ENCODE peak calls at places on chromosome 5, in eight cellular contexts. A is mucosa of descending colon, H is MM.1S, W is pancreas, I is left lung, D is AG04450, S is left ventricle myocardium inferior, E is GM23338. X is an unnamed sample.
A peak's percentile ranks its signal among the peaks of the same experiment; 100 is the strongest.

GRCh38 chr5:82620957-82621600 is 342.9 kb upstream of the RPS23 start:
- DNase-seq in E (no peak), A (no peak), S (no peak), D (no peak), W (no peak), H (peak; percentile 83), I (no peak), X (no peak)

GRCh38 chr5:173303878-173304590 is 24.2 kb downstream of the STC2 start:
- DNase-seq in H (no peak), A (no peak), D (no peak), W (no peak), S (no peak), I (no peak), E (peak; percentile 87), X (no peak)

GRCh38 chr5:103474671-103475070 is 87.9 kb downstream of the NUDT12 start:
- DNase-seq in E (no peak), S (no peak), D (no peak), W (no peak), H (no peak), A (no peak), I (no peak), X (no peak)

GRCh38 chr5:147560982-147561381 is 51.1 kb upstream of the DPYSL3 start:
- DNase-seq in D (no peak), E (peak; percentile 71), S (no peak), H (no peak), I (no peak), W (no peak), A (no peak), X (peak; percentile 11)

GRCh38 chr5:168865973-168866372 is 286.8 kb upstream of the PANK3 start:
- DNase-seq in H (no peak), W (no peak), E (peak; percentile 60), D (no peak), A (no peak), I (no peak), S (no peak), X (no peak)

GRCh38 chr5:91632871-91633270 is 249.8 kb upstream of the ARRDC3 start:
- DNase-seq in W (no peak), S (no peak), I (no peak), E (no peak), D (no peak), H (peak; percentile 22), A (no peak), X (no peak)

GRCh38 chr5:43428034-43428712 is 16.0 kb upstream of the CCL28 start:
- DNase-seq in E (no peak), S (no peak), W (no peak), I (no peak), H (no peak), D (no peak), A (no peak), X (peak; percentile 95)

GRCh38 chr5:81631124-81631523 is 119.8 kb downstream of the SSBP2 start:
- DNase-seq in W (no peak), I (no peak), A (no peak), D (no peak), S (no peak), E (no peak), H (peak; percentile 89), X (no peak)

GRCh38 chr5:32339198-32339597 is 26.5 kb upstream of the MTMR12 start:
- DNase-seq in D (no peak), A (no peak), S (no peak), E (peak; percentile 82), I (no peak), H (no peak), W (no peak), X (no peak)

GRCh38 chr5:60010328-60010727 is 116.8 kb upstream of the PDE4D start:
- DNase-seq in A (no peak), W (no peak), S (no peak), E (peak; percentile 39), D (no peak), H (no peak), I (no peak), X (no peak)
- TF ChIP-seq CTCF in A (no peak), W (no peak), S (no peak), E (no peak), D (no peak), H (peak; percentile 25), I (no peak), X (no peak)

GRCh38 chr5:178588769-178589168 is 1.4 kb downstream of the COL23A1 start:
- DNase-seq in I (no peak), W (no peak), D (no peak), A (no peak), H (no peak), S (no peak), E (no peak), X (no peak)

GRCh38 chr5:178589180-178590140 is 733 bp downstream of the COL23A1 start:
- DNase-seq in A (no peak), W (no peak), E (peak; percentile 65), I (no peak), H (no peak), D (no peak), S (peak; percentile 41), X (peak; percentile 51)

GRCh38 chr5:178587793-178588611 is 2.2 kb downstream of the COL23A1 start:
- DNase-seq in A (no peak), H (no peak), E (no peak), I (no peak), D (no peak), S (no peak), W (no peak), X (no peak)

GRCh38 chr5:178590924-178591423 is 781 bp upstream of the COL23A1 start:
- DNase-seq in H (no peak), E (no peak), I (no peak), A (no peak), S (no peak), W (no peak), D (no peak), X (peak; percentile 89)

GRCh38 chr5:178590141-178590923 is at the start of gene COL23A1:
- DNase-seq in A (peak; percentile 58), S (peak; percentile 72), E (peak; percentile 86), I (peak; percentile 68), D (no peak), W (no peak), H (no peak), X (peak; percentile 54)
- H3K4me3 ChIP-seq in A (no peak within 1 kb of the TSS), S (peak within 1 kb of the TSS; percentile 68), E (peak within 1 kb of the TSS; percentile 60), I (peak within 1 kb of the TSS; percentile 42), D (peak within 1 kb of the TSS; percentile 46), W (peak within 1 kb of the TSS; percentile 24), H (no peak within 1 kb of the TSS), X (peak within 1 kb of the TSS; percentile 34)

GRCh38 chr5:107329850-107330249 is 340.9 kb downstream of the EFNA5 start:
- DNase-seq in D (no peak), I (no peak), H (no peak), W (no peak), S (no peak), E (no peak), A (no peak), X (no peak)
- TF ChIP-seq CTCF in D (no peak), I (no peak), H (no peak), W (no peak), S (no peak), E (no peak), A (no peak), X (no peak)

GRCh38 chr5:555058-555623 is 30.9 kb upstream of the SLC9A3 start:
- DNase-seq in D (no peak), W (peak; percentile 18), E (no peak), I (peak; percentile 30), A (peak; percentile 61), H (no peak), S (no peak), X (no peak)

GRCh38 chr5:554284-554988 is 30.2 kb upstream of the SLC9A3 start:
- DNase-seq in S (no peak), E (no peak), H (no peak), D (no peak), I (no peak), A (no peak), W (peak; percentile 34), X (no peak)

GRCh38 chr5:551406-551805 is 27.2 kb upstream of the SLC9A3 start:
- DNase-seq in A (no peak), I (no peak), W (no peak), E (no peak), S (no peak), H (no peak), D (no peak), X (no peak)

GRCh38 chr5:556909-557441 is 32.7 kb upstream of the SLC9A3 start:
- DNase-seq in A (peak; percentile 64), E (no peak), W (peak; percentile 47), I (no peak), H (no peak), S (no peak), D (no peak), X (no peak)

GRCh38 chr5:553874-554273 is 29.6 kb upstream of the SLC9A3 start:
- DNase-seq in E (peak; percentile 70), D (no peak), I (no peak), W (peak; percentile 45), H (no peak), A (peak; percentile 85), S (no peak), X (no peak)
- H3K4me3 ChIP-seq in E (no peak overlapping the region), D (no peak overlapping the region), I (no peak overlapping the region), W (no peak overlapping the region), H (no peak overlapping the region), A (no peak overlapping the region), S (no peak overlapping the region), X (no peak overlapping the region)

GRCh38 chr5:119439140-119439625 is 13.1 kb upstream of the HSD17B4 start:
- DNase-seq in E (no peak), A (peak; percentile 72), I (peak; percentile 71), D (no peak), H (no peak), S (no peak), W (peak; percentile 46), X (peak; percentile 22)

GRCh38 chr5:119435436-119436132 is 16.7 kb upstream of the HSD17B4 start:
- DNase-seq in H (peak; percentile 47), A (peak; percentile 80), D (peak; percentile 23), I (peak; percentile 83), E (peak; percentile 86), S (peak; percentile 55), W (peak; percentile 64), X (peak; percentile 69)
- TF ChIP-seq CTCF in H (peak; percentile 69), A (no peak), D (peak; percentile 83), I (peak; percentile 16), E (peak; percentile 86), S (peak; percentile 56), W (peak; percentile 35), X (peak; percentile 53)

DNA sequence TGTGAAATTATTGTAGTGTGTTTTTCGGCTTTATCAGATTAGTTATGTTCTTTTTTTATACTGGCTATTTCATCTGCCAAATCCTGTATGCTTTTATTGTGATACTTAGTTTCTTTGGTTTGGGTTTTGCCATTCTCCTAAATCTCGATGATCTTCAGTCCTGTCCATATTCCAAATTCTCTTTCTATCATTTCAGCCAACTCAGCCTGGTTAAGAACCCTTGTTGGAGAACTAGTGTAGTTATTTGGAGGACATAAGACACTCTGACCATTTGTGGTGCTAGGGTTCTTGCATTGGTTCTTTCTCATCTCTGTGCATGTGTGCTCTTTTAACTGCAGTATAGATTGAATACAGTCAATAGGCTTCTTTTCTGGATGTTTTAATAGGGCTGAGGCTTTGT is 187.0 kb upstream of the CCNH start:
- DNase-seq in A (no peak), S (no peak), H (no peak), D (no peak), I (no peak), E (no peak), W (no peak), X (no peak)
- H3K4me3 ChIP-seq in A (no peak overlapping the region), S (no peak overlapping the region), H (no peak overlapping the region), D (no peak overlapping the region), I (no peak overlapping the region), E (no peak overlapping the region), W (no peak overlapping the region), X (no peak overlapping the region)

GRCh38 chr5:141182248-141182647 is at the start of gene PCDHB16:
- DNase-seq in D (no peak), S (no peak), W (no peak), H (no peak), E (peak; percentile 89), I (no peak), A (no peak), X (no peak)
- TF ChIP-seq CTCF in D (peak; percentile 21), S (peak; percentile 54), W (no peak), H (peak; percentile 40), E (peak; percentile 85), I (no peak), A (no peak), X (no peak)

X was measured in epithelial cell of esophagus.